ENCODE peak calls at places on chromosomes 16 and 17, in seven cellular contexts. A is fibroblast of lung, Z is heart right ventricle, N is HFFc6, O is OCI-LY7, Q is A549, D is lower leg skin. J is an unnamed sample.

GRCh38 chr16:64417711-64418227 is 704.1 kb downstream of the CDH11 start:
- DNase-seq in N (peak), D (no peak), O (no peak), A (peak), Q (no peak), Z (no peak), J (no peak)

GRCh38 chr17:309361-309888 is 43.2 kb downstream of the RPH3AL start:
- DNase-seq in O (peak), Z (no peak), D (no peak), A (peak), N (no peak), Q (peak), J (no peak)

GRCh38 chr16:11430601-11431317 is 85.5 kb downstream of the RMI2 start:
- DNase-seq in N (no peak), O (no peak), D (no peak), Z (no peak), Q (no peak), A (no peak), J (no peak)

GRCh38 chr16:15425861-15426260 is 8.5 kb upstream of the BMERB1 start:
- DNase-seq in N (no peak), D (no peak), A (no peak), Q (no peak), O (no peak), Z (no peak), J (no peak)

GRCh38 chr17:42312285-42313130 is 24.2 kb downstream of the STAT5A start:
- DNase-seq in Z (peak), O (peak), Q (peak), A (peak), D (peak), N (peak), J (peak)

GRCh38 chr16:87390641-87391323 is 1.4 kb upstream of the MAP1LC3B start:
- DNase-seq in Q (no peak), N (no peak), O (no peak), D (peak), A (no peak), Z (no peak), J (no peak)

GRCh38 chr16:30948087-30948955 is 547 bp upstream of the ORAI3 start:
- DNase-seq in A (peak), D (peak), Q (peak), Z (peak), N (peak), O (no peak), J (no peak)

GRCh38 chr17:30716461-30717289 is 107.8 kb downstream of the CRLF3 start:
- DNase-seq in Q (peak), O (peak), D (peak), N (no peak), Z (no peak), A (no peak), J (no peak)

GRCh38 chr16:56673916-56674315 is 4.3 kb downstream of the MT1H start:
- DNase-seq in Q (peak), D (no peak), A (peak), O (peak), N (peak), Z (no peak), J (no peak)

GRCh38 chr17:83181991-83182619 is 102.7 kb downstream of the METRNL start:
- DNase-seq in Z (no peak), O (no peak), D (peak), Q (no peak), A (no peak), N (no peak), J (peak)

GRCh38 chr17:7833011-7833794 is 814 bp upstream of the KDM6B start:
- DNase-seq in Z (no peak), Q (no peak), A (no peak), O (no peak), N (no peak), D (peak), J (no peak)

GRCh38 chr17:45818041-45818440 is 26.6 kb upstream of the SPPL2C start:
- DNase-seq in O (no peak), A (no peak), D (no peak), N (no peak), Q (no peak), Z (no peak), J (no peak)

GRCh38 chr16:9761870-9762269 is 420.4 kb downstream of the GRIN2A start:
- DNase-seq in N (no peak), O (no peak), A (no peak), Z (no peak), Q (no peak), D (no peak), J (no peak)

GRCh38 chr16:9316615-9317014 is 225.2 kb downstream of the HAPSTR1 start:
- DNase-seq in Q (no peak), N (no peak), D (no peak), Z (no peak), A (no peak), O (no peak), J (no peak)

GRCh38 chr17:49525831-49526741 is 31.0 kb downstream of the NGFR start:
- DNase-seq in Q (no peak), Z (peak), D (peak), A (no peak), O (no peak), N (no peak), J (no peak)

GRCh38 chr17:3512512-3513171 is 36.8 kb downstream of the ASPA start:
- DNase-seq in Q (no peak), D (peak), Z (peak), O (no peak), N (peak), A (peak), J (no peak)

GRCh38 chr17:4733073-4733531 is 1.9 kb downstream of the MED11 start:
- DNase-seq in Q (no peak), N (no peak), Z (no peak), O (peak), D (no peak), A (no peak), J (peak)

GRCh38 chr17:64641499-64641898 is 20.6 kb downstream of the SMURF2 start:
- DNase-seq in A (peak), O (no peak), N (peak), Q (peak), Z (no peak), D (no peak), J (no peak)

GRCh38 chr16:828891-829290 is 28.4 kb upstream of the GNG13 start:
- DNase-seq in Z (no peak), A (no peak), O (no peak), Q (no peak), D (no peak), N (no peak), J (no peak)

GRCh38 chr16:57892041-57892440 is 78.9 kb downstream of the CNGB1 start:
- DNase-seq in N (peak), O (no peak), A (peak), Z (no peak), Q (no peak), D (no peak), J (peak)

GRCh38 chr17:22695228-22695619 is 1002.9 kb downstream of the KCNJ18 start:
- DNase-seq in O (no peak), Q (no peak), D (no peak), N (no peak), Z (no peak), A (no peak), J (no peak)

GRCh38 chr17:39974433-39974832 is 6.2 kb upstream of the PSMD3 start:
- DNase-seq in Z (no peak), N (no peak), O (no peak), D (no peak), A (no peak), Q (no peak), J (no peak)

GRCh38 chr17:39972271-39972670 is 8.3 kb upstream of the PSMD3 start:
- DNase-seq in O (no peak), Q (no peak), N (no peak), A (peak), D (no peak), Z (no peak), J (peak)

GRCh38 chr17:39973496-39973895 is 7.1 kb upstream of the PSMD3 start:
- DNase-seq in O (no peak), A (no peak), N (peak), D (no peak), Z (no peak), Q (no peak), J (no peak)

GRCh38 chr17:39979021-39979660 is 1.5 kb upstream of the PSMD3 start:
- DNase-seq in D (no peak), Q (peak), A (peak), O (peak), N (peak), Z (no peak), J (no peak)

GRCh38 chr17:39975801-39976200 is 4.8 kb upstream of the PSMD3 start:
- DNase-seq in N (no peak), O (no peak), A (no peak), Z (no peak), Q (no peak), D (no peak), J (no peak)
- TF ChIP-seq CTCF in N (no peak), O (no peak), A (no peak), Z (no peak), Q (no peak), D (no peak), J (no peak)

GRCh38 chr17:68320943-68321557 is 29.8 kb downstream of the ARSG start:
- DNase-seq in N (no peak), O (no peak), Q (no peak), A (no peak), D (no peak), Z (no peak), J (no peak)
- TF ChIP-seq CTCF in N (no peak), O (no peak), Q (no peak), A (no peak), D (no peak), Z (no peak), J (no peak)

DNA sequence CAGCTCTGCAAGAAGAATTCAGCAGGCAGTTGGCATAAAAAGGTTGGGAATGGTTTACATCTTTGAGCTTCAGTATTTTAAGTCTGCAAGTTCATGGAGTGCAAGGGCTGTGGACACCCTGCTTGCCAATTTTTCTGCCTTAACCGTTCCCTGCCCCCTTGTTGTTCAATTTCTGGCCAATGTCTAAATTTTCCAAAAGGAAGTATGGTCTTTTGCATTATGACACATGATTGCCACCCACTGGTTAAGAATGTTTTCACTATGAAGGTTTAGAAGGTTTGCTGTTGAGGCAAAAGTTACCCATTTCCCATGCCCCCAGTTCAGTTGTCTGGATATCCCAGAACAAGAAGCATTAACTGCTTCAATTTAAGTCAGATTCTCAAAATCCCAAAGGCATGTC is 441.9 kb downstream of the CDH13 start:
- DNase-seq in Z (no peak), O (no peak), Q (no peak), N (no peak), D (no peak), A (peak), J (no peak)
- TF ChIP-seq CTCF in Z (peak), O (peak), Q (no peak), N (peak), D (no peak), A (peak), J (no peak)

GRCh38 chr16:74657873-74658642 is 8.6 kb downstream of the RFWD3 start:
- DNase-seq in A (no peak), Q (no peak), Z (no peak), N (no peak), O (no peak), D (no peak), J (no peak)
- TF ChIP-seq CTCF in A (no peak), Q (no peak), Z (no peak), N (no peak), O (no peak), D (no peak), J (no peak)

DNA sequence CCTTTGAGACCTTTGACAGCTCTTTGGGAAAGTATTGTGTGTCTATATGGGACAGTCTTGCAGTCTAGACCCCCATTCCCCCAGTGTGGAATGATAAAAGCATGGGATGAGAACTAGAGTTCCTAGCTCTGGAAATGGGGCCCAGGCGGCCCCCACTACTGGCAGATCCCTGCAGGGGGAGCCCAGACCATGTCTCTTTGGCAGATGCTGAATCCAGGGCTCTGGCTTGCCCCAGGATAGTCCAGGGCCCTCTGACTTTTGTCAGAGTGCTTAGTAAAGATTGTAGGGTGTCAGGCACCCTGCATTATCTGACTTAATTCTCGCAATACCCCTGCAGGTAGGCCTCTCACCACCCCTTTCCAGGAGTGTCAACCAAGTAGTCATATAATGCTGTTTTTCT is 8.3 kb downstream of the ALKBH5 start:
- DNase-seq in Q (no peak), A (no peak), D (no peak), O (no peak), N (no peak), Z (no peak), J (no peak)
- TF ChIP-seq CTCF in Q (peak), A (peak), D (no peak), O (peak), N (peak), Z (peak), J (no peak)

DNA sequence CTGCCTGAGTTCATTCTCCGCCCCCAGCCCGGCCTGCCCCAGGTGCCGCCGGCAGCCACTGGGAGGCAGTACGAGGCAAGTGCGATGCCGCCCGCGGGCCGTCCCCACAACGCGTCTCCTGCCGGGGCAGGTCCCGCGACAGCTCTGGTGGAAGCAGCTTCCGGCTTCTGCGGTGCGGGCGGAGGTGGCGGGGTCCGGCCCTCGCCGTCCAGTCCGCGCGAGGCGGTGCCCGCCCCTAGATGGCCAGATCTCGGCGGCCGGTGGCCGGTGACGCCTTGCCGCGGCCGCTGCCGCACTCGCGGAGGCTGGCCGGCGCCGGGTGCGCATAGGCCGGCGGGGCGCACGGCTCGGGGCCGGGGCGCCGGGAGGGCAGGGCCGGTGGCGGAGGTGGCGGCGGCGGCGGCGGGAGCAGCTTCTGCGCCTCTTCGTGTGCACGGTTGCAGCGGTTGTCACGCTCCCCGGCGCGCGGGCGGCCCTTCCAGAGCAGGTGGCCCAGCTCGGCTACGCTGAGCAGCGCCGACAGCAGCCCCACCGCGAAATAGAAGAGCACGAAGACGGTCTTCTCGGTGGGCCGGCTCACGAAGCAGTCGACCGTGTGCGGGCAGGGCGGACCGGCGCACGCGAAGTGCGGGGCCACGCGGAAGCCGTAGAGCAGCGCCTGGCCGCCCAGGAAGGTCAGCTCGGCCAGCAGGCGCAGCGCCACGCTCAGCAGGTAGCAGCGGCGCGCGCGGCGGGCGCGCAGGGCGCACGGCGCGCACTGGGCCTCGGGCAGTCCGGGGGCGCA is 1.6 kb downstream of the GJD3 start:
- DNase-seq in Q (peak), A (peak), O (peak), Z (peak), D (peak), N (peak), J (peak)
- TF ChIP-seq CTCF in Q (peak), A (peak), O (peak), Z (peak), D (no peak), N (peak), J (peak)